ENCODE peak calls at places on chromosomes 11 and 22, in four cellular contexts. E, M, T and V are unnamed samples.

GRCh38 chr11:110077866-110078325 is 15.3 kb upstream of the ZC3H12C start:
- DNase-seq in E (no peak), T (no peak), M (peak), V (no peak)

GRCh38 chr22:46036558-46037408 is 59.8 kb upstream of the WNT7B start:
- DNase-seq in M (peak), E (peak), T (peak), V (peak)

GRCh38 chr11:30447246-30447645 is 124.3 kb downstream of the ARL14EP start:
- DNase-seq in M (no peak), E (no peak), T (no peak), V (no peak)

GRCh38 chr22:46007003-46007847 is 30.3 kb upstream of the WNT7B start:
- DNase-seq in M (peak), T (no peak), E (no peak), V (no peak)

GRCh38 chr11:125215205-125215565 is 50.6 kb downstream of the PKNOX2 start:
- DNase-seq in M (no peak), T (no peak), E (no peak), V (no peak)

GRCh38 chr11:131195801-131196517 is 174.5 kb upstream of the NTM start:
- DNase-seq in E (no peak), M (peak), T (peak), V (no peak)

GRCh38 chr11:34758262-34758661 is 137.4 kb downstream of the EHF start:
- DNase-seq in T (no peak), E (no peak), M (peak), V (no peak)

GRCh38 chr22:38135133-38135706 is 24.7 kb upstream of the BAIAP2L2 start:
- DNase-seq in M (peak), E (no peak), T (no peak), V (no peak)

GRCh38 chr22:34804588-34804987 is 261.4 kb upstream of the ISX start:
- DNase-seq in E (no peak), T (no peak), M (no peak), V (no peak)

GRCh38 chr22:49517211-49517610 is 310.5 kb downstream of the BRD1 start:
- DNase-seq in T (no peak), E (no peak), M (no peak), V (no peak)

GRCh38 chr11:125457814-125458343 is 38.2 kb downstream of the FEZ1 start:
- DNase-seq in E (no peak), T (peak), M (peak), V (no peak)

GRCh38 chr11:124602751-124603150 is 8.5 kb upstream of the PANX3 start:
- DNase-seq in E (no peak), M (peak), T (no peak), V (no peak)

GRCh38 chr11:14183973-14184372 is 175.0 kb downstream of the RRAS2 start:
- DNase-seq in T (no peak), E (no peak), M (peak), V (no peak)

GRCh38 chr11:36394056-36394455 is 98.0 kb downstream of the PRR5L start:
- DNase-seq in E (no peak), M (no peak), T (no peak), V (peak)

GRCh38 chr11:74437441-74437840 is 29.9 kb downstream of the KCNE3 start:
- DNase-seq in T (no peak), M (no peak), E (no peak), V (no peak)